ENCODE peak calls at places on chromosomes 12 and 14, in eight cellular contexts. One of them, this sample, is unnamed. For H3K4me1, the result is how much of the 10 kb centered on the place peaks cover.

GRCh38 chr14:24903337-24903736 is 146.6 kb downstream of the STXBP6 start:
- DNase-seq in esophagus squamous epithelium: no peak
- DNase-seq in left ventricle myocardium inferior: no peak
- DNase-seq in IMR-90: peak
- DNase-seq in endothelial cell of umbilical vein: peak
- DNase-seq in pancreas: no peak
- DNase-seq in tibial artery: no peak
- DNase-seq in mammary epithelial cell: peak
- DNase-seq in this sample: no peak

GRCh38 chr14:55979096-55979495 is 139.1 kb upstream of the PELI2 start:
- DNase-seq in tibial artery: no peak
- DNase-seq in IMR-90: no peak
- DNase-seq in pancreas: no peak
- DNase-seq in endothelial cell of umbilical vein: no peak
- DNase-seq in left ventricle myocardium inferior: no peak
- DNase-seq in mammary epithelial cell: no peak
- DNase-seq in esophagus squamous epithelium: no peak
- DNase-seq in this sample: no peak

GRCh38 chr14:89330236-89331002 is 86.6 kb downstream of the FOXN3 start:
- DNase-seq in esophagus squamous epithelium: no peak
- DNase-seq in endothelial cell of umbilical vein: no peak
- DNase-seq in mammary epithelial cell: no peak
- DNase-seq in tibial artery: peak
- DNase-seq in left ventricle myocardium inferior: peak
- DNase-seq in IMR-90: peak
- DNase-seq in pancreas: no peak
- DNase-seq in this sample: no peak

GRCh38 chr12:53222170-53223005 is 9.6 kb downstream of the RARG start:
- DNase-seq in esophagus squamous epithelium: no peak
- DNase-seq in left ventricle myocardium inferior: no peak
- DNase-seq in endothelial cell of umbilical vein: no peak
- DNase-seq in IMR-90: no peak
- DNase-seq in tibial artery: peak
- DNase-seq in pancreas: no peak
- DNase-seq in mammary epithelial cell: no peak
- DNase-seq in this sample: peak

GRCh38 chr14:24817638-24818053 is 183.7 kb upstream of the GZMB start:
- DNase-seq in left ventricle myocardium inferior: no peak
- DNase-seq in IMR-90: peak
- DNase-seq in endothelial cell of umbilical vein: no peak
- DNase-seq in pancreas: no peak
- DNase-seq in esophagus squamous epithelium: no peak
- DNase-seq in tibial artery: no peak
- DNase-seq in mammary epithelial cell: no peak
- DNase-seq in this sample: no peak

GRCh38 chr12:111505601-111506036 is 93.5 kb downstream of the ATXN2 start:
- DNase-seq in tibial artery: no peak
- DNase-seq in mammary epithelial cell: peak
- DNase-seq in left ventricle myocardium inferior: no peak
- DNase-seq in endothelial cell of umbilical vein: no peak
- DNase-seq in esophagus squamous epithelium: no peak
- DNase-seq in IMR-90: no peak
- DNase-seq in pancreas: no peak
- DNase-seq in this sample: no peak

GRCh38 chr12:52506858-52507715 is 13.1 kb downstream of the KRT5 start:
- DNase-seq in esophagus squamous epithelium: no peak
- DNase-seq in endothelial cell of umbilical vein: peak
- DNase-seq in tibial artery: no peak
- DNase-seq in left ventricle myocardium inferior: no peak
- DNase-seq in pancreas: no peak
- DNase-seq in mammary epithelial cell: peak
- DNase-seq in IMR-90: peak
- DNase-seq in this sample: no peak

GRCh38 chr14:50040401-50040775 is 76.0 kb downstream of the VCPKMT start:
- DNase-seq in left ventricle myocardium inferior: no peak
- DNase-seq in IMR-90: peak
- DNase-seq in endothelial cell of umbilical vein: peak
- DNase-seq in pancreas: no peak
- DNase-seq in esophagus squamous epithelium: no peak
- DNase-seq in tibial artery: no peak
- DNase-seq in mammary epithelial cell: peak
- DNase-seq in this sample: no peak

GRCh38 chr12:70666364-70666763 is 29.1 kb upstream of the PTPRB start:
- DNase-seq in tibial artery: no peak
- DNase-seq in esophagus squamous epithelium: no peak
- DNase-seq in pancreas: no peak
- DNase-seq in endothelial cell of umbilical vein: no peak
- DNase-seq in IMR-90: no peak
- DNase-seq in mammary epithelial cell: no peak
- DNase-seq in left ventricle myocardium inferior: no peak
- DNase-seq in this sample: no peak

GRCh38 chr12:25796523-25797000 is 161.9 kb upstream of the RASSF8 start:
- DNase-seq in endothelial cell of umbilical vein: no peak
- DNase-seq in tibial artery: no peak
- DNase-seq in left ventricle myocardium inferior: no peak
- DNase-seq in IMR-90: peak
- DNase-seq in mammary epithelial cell: no peak
- DNase-seq in pancreas: no peak
- DNase-seq in esophagus squamous epithelium: no peak
- DNase-seq in this sample: no peak

GRCh38 chr12:87760943-87761342 is 268.3 kb downstream of the C12orf50 start:
- DNase-seq in endothelial cell of umbilical vein: no peak
- DNase-seq in mammary epithelial cell: no peak
- DNase-seq in pancreas: no peak
- DNase-seq in IMR-90: peak
- DNase-seq in esophagus squamous epithelium: no peak
- DNase-seq in tibial artery: no peak
- DNase-seq in left ventricle myocardium inferior: no peak
- DNase-seq in this sample: no peak

GRCh38 chr14:48584031-48584430 is 908.6 kb upstream of the MDGA2 start:
- DNase-seq in left ventricle myocardium inferior: no peak
- DNase-seq in pancreas: no peak
- DNase-seq in mammary epithelial cell: peak
- DNase-seq in IMR-90: peak
- DNase-seq in endothelial cell of umbilical vein: no peak
- DNase-seq in tibial artery: no peak
- DNase-seq in esophagus squamous epithelium: no peak
- DNase-seq in this sample: no peak

DNA sequence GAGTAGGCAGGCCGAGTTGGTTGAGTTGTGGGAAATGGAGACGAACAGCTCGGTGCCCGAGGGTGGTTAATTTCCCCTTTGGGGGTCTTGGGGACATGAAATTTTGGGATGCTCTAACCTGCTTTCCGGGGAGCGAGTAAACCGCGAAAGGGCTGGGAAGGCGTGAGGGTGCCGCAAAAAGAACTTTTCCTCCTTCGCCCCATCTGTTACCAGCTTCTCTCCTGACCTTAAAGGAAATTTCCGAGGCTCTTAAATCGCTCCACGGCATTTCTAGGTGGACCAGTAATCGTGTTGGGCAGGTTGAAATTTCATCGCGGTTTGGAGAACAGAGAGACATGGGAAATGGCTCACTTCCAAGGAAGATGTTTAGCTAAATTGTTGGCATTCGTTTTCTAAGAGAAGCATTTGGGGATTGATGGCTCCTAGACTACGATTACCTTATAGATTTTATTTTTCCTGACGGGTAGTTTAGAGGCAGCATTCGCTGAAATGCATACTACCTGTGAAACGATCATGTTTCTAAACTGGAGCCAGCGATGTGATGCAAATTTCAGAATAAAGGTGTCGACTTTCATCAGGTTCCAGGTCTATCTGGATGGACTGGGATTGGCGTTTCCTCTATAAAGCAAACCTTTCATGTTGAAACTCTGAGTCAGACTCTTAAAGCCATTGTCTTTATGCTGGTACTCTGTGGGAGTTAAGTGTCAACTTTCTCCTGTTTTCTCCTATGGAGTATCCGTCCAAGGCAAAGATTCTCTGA is 414.5 kb downstream of the PCNX1 start:
- DNase-seq in left ventricle myocardium inferior: no peak
- DNase-seq in tibial artery: no peak
- DNase-seq in esophagus squamous epithelium: no peak
- DNase-seq in mammary epithelial cell: peak
- DNase-seq in IMR-90: peak
- DNase-seq in pancreas: no peak
- DNase-seq in endothelial cell of umbilical vein: peak
- DNase-seq in this sample: no peak
- H3K4me1 ChIP-seq in left ventricle myocardium inferior: under half
- H3K4me1 ChIP-seq in tibial artery: under half
- H3K4me1 ChIP-seq in esophagus squamous epithelium: under half
- H3K4me1 ChIP-seq in mammary epithelial cell: under half
- H3K4me1 ChIP-seq in IMR-90: under half
- H3K4me1 ChIP-seq in pancreas: under half
- H3K4me1 ChIP-seq in endothelial cell of umbilical vein: under half
- H3K4me1 ChIP-seq in this sample: under half

GRCh38 chr12:47802312-47802711 is 17.4 kb downstream of the HDAC7 start:
- DNase-seq in mammary epithelial cell: no peak
- DNase-seq in IMR-90: no peak
- DNase-seq in esophagus squamous epithelium: no peak
- DNase-seq in left ventricle myocardium inferior: no peak
- DNase-seq in endothelial cell of umbilical vein: no peak
- DNase-seq in tibial artery: no peak
- DNase-seq in pancreas: no peak
- DNase-seq in this sample: peak
- H3K4me3 ChIP-seq in mammary epithelial cell: no peak
- H3K4me3 ChIP-seq in IMR-90: no peak
- H3K4me3 ChIP-seq in esophagus squamous epithelium: no peak
- H3K4me3 ChIP-seq in left ventricle myocardium inferior: peak
- H3K4me3 ChIP-seq in endothelial cell of umbilical vein: no peak
- H3K4me3 ChIP-seq in tibial artery: no peak
- H3K4me3 ChIP-seq in pancreas: no peak
- H3K4me3 ChIP-seq in this sample: peak

GRCh38 chr12:103880299-103881142 is 39.5 kb upstream of the NT5DC3 start:
- DNase-seq in tibial artery: no peak
- DNase-seq in pancreas: no peak
- DNase-seq in IMR-90: no peak
- DNase-seq in endothelial cell of umbilical vein: peak
- DNase-seq in mammary epithelial cell: peak
- DNase-seq in esophagus squamous epithelium: no peak
- DNase-seq in left ventricle myocardium inferior: no peak
- DNase-seq in this sample: no peak
- H3K27ac ChIP-seq in tibial artery: no peak
- H3K27ac ChIP-seq in pancreas: no peak
- H3K27ac ChIP-seq in IMR-90: no peak
- H3K27ac ChIP-seq in endothelial cell of umbilical vein: no peak
- H3K27ac ChIP-seq in mammary epithelial cell: peak
- H3K27ac ChIP-seq in esophagus squamous epithelium: no peak
- H3K27ac ChIP-seq in left ventricle myocardium inferior: no peak
- H3K27ac ChIP-seq in this sample: no peak

DNA sequence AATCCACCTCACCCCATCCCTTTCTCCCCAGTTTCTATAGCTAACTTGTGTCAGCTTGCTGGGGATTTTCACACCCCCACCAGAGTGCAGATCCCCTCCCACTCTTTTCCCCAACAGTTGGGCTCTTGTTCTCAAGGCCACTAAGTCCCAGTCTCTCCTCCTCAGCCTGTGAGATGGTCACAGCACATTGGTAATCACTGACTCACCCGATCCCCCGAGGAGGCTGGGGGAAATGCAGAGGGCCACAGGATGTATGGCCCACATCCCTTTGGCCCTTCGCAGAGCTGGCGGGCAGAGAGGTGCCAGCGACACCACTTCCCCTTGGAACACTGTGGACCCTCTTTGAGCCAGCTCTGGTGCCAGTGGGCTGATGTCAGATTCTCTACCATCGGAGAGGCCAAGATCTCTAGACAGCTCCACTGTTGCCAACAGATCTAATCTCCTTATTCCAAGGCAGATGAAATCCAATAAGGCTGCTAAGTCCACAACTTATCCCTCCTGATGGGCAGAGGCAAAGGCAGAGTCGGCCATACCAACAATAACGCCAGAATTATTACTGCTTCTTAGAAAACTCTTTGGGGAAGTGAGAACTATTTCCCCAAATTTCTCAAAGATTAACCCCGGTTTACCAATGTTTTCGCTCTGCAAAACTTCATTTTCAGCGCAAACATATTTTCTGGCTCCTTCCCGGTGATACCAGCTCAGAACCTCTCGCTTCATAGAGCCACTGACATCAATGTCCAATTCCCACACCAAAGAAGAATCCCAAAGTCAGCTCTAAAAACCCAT is 1.5 kb downstream of the FMNL3 start:
- DNase-seq in mammary epithelial cell: peak
- DNase-seq in left ventricle myocardium inferior: peak
- DNase-seq in tibial artery: peak
- DNase-seq in pancreas: no peak
- DNase-seq in IMR-90: peak
- DNase-seq in endothelial cell of umbilical vein: peak
- DNase-seq in esophagus squamous epithelium: no peak
- DNase-seq in this sample: peak
- H3K4me1 ChIP-seq in mammary epithelial cell: under half
- H3K4me1 ChIP-seq in left ventricle myocardium inferior: half or more
- H3K4me1 ChIP-seq in tibial artery: under half
- H3K4me1 ChIP-seq in pancreas: under half
- H3K4me1 ChIP-seq in IMR-90: under half
- H3K4me1 ChIP-seq in endothelial cell of umbilical vein: under half
- H3K4me1 ChIP-seq in esophagus squamous epithelium: under half
- H3K4me1 ChIP-seq in this sample: under half

GRCh38 chr14:104118006-104118844 is 20.2 kb upstream of the KIF26A start:
- DNase-seq in endothelial cell of umbilical vein: no peak
- DNase-seq in left ventricle myocardium inferior: peak
- DNase-seq in esophagus squamous epithelium: no peak
- DNase-seq in tibial artery: peak
- DNase-seq in pancreas: peak
- DNase-seq in IMR-90: no peak
- DNase-seq in mammary epithelial cell: no peak
- DNase-seq in this sample: no peak
- H3K4me3 ChIP-seq in endothelial cell of umbilical vein: no peak
- H3K4me3 ChIP-seq in left ventricle myocardium inferior: peak
- H3K4me3 ChIP-seq in esophagus squamous epithelium: peak
- H3K4me3 ChIP-seq in tibial artery: no peak
- H3K4me3 ChIP-seq in pancreas: no peak
- H3K4me3 ChIP-seq in IMR-90: no peak
- H3K4me3 ChIP-seq in mammary epithelial cell: peak
- H3K4me3 ChIP-seq in this sample: peak

DNA sequence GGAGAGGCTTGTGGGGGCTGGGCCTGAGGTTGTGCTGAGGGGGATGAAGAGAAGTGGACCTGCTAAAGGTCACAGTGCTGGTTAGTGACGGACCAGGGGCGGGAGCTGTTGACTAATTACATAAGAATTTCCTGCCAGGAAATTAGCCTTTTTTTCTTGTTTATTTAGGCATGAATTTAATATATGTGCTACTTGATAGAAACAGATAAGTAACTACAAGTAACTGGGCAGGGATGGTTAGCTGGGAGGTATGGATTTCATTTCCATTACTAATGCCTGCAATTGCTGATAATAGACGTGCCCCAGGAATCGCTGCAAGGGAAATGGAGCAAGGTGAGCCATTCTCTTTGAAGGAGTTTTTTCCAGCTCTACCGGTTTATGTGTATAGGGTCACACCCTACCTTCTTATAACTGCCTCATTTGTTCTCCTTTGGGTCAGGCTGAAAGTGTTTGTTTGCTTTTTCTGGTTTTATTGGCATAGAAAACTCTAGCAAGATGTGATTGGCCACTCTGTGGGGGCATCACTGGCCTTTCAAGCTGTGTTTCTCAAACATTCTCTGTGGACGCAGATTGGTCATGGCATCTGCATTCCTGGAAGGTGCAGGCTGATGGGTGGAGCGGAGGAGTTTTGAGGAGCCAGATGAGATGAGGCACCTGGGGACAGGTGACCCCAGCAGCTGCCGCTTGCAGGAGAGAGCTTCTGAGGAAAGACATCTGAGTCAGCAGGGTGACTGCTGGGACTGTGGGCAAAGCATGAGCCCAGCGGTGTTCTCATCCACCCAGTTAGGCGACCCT is 19.0 kb upstream of the GPRC5A start:
- DNase-seq in tibial artery: no peak
- DNase-seq in esophagus squamous epithelium: no peak
- DNase-seq in IMR-90: peak
- DNase-seq in pancreas: no peak
- DNase-seq in mammary epithelial cell: peak
- DNase-seq in left ventricle myocardium inferior: no peak
- DNase-seq in endothelial cell of umbilical vein: peak
- DNase-seq in this sample: peak
- H3K27ac ChIP-seq in tibial artery: no peak
- H3K27ac ChIP-seq in esophagus squamous epithelium: peak
- H3K27ac ChIP-seq in IMR-90: peak
- H3K27ac ChIP-seq in pancreas: no peak
- H3K27ac ChIP-seq in mammary epithelial cell: peak
- H3K27ac ChIP-seq in left ventricle myocardium inferior: no peak
- H3K27ac ChIP-seq in endothelial cell of umbilical vein: peak
- H3K27ac ChIP-seq in this sample: peak

This sample was measured in lower lobe of right lung.